ENCODE peak calls at places on chromosomes 1 and 21, in nine cellular contexts. W is stimulated activated CD8-positive, alpha-beta memory T cell treated with anti-CD3 and anti-CD28 coated beads, Interleukin-15, amount 100 ng/mL, for 1 hour; T is HL-60; H is Daoy; P is anterior cingulate cortex; F is GM23248; L is astrocyte of the spinal cord; I is iPS-NIHi11; N is hypothalamus. Q is an unnamed sample.
A peak's percentile ranks its signal among the peaks of the same experiment; 100 is the strongest.

GRCh38 chr1:116503535-116504307 is 67.1 kb downstream of the CD58 start:
- DNase-seq in W (no peak), T (peak; percentile 67), H (no peak), P (no peak), F (no peak), L (no peak), I (no peak), N (no peak), Q (no peak)

GRCh38 chr1:29870621-29871020 is 634.3 kb downstream of the PTPRU start:
- DNase-seq in W (no peak), T (no peak), H (no peak), P (no peak), F (no peak), L (no peak), I (no peak), N (no peak), Q (no peak)

GRCh38 chr1:208223136-208223535 is 21.0 kb downstream of the PLXNA2 start:
- DNase-seq in W (no peak), T (no peak), H (peak; percentile 63), P (no peak), F (peak; percentile 62), L (no peak), I (no peak), N (no peak), Q (no peak)

GRCh38 chr1:65431111-65431705 is 10.7 kb downstream of the LEPR start:
- DNase-seq in W (no peak), T (no peak), H (peak; percentile 14), P (no peak), F (peak; percentile 70), L (peak; percentile 73), I (no peak), N (no peak), Q (no peak)

GRCh38 chr21:35159881-35160280 is 110.8 kb upstream of the RUNX1 start:
- DNase-seq in W (no peak), T (no peak), H (peak; percentile 77), P (no peak), F (peak; percentile 38), L (peak; percentile 60), I (no peak), N (no peak), Q (no peak)

GRCh38 chr1:238558156-238558555 is 667.4 kb upstream of the ZP4 start:
- DNase-seq in W (no peak), T (no peak), H (peak; percentile 56), P (no peak), F (peak; percentile 69), L (peak; percentile 88), I (no peak), N (no peak), Q (no peak)

GRCh38 chr1:234774971-234775370 is 165.0 kb upstream of the IRF2BP2 start:
- DNase-seq in W (no peak), T (peak; percentile 67), H (no peak), P (no peak), F (peak; percentile 28), L (peak; percentile 79), I (no peak), N (no peak), Q (no peak)

GRCh38 chr21:39562791-39563770 is 49.7 kb upstream of the B3GALT5 start:
- DNase-seq in W (no peak), T (no peak), H (no peak), P (no peak), F (peak; percentile 1), L (no peak), I (no peak), N (no peak), Q (no peak)

GRCh38 chr1:11138952-11139351 is 39.3 kb upstream of the EXOSC10 start:
- DNase-seq in W (no peak), T (no peak), H (no peak), P (no peak), F (peak; percentile 81), L (peak; percentile 55), I (no peak), N (no peak), Q (no peak)

GRCh38 chr1:173356211-173356762 is 120.8 kb upstream of the PRDX6 start:
- DNase-seq in W (no peak), T (no peak), H (no peak), P (no peak), F (peak; percentile 55), L (no peak), I (no peak), N (no peak), Q (no peak)

GRCh38 chr1:161731241-161731640 is 9.9 kb downstream of the FCRLB start:
- DNase-seq in W (no peak), T (no peak), H (no peak), P (no peak), F (no peak), L (no peak), I (no peak), N (no peak), Q (no peak)

GRCh38 chr1:225418059-225418458 is 9.8 kb downstream of the LBR start:
- DNase-seq in W (no peak), T (no peak), H (no peak), P (no peak), F (no peak), L (no peak), I (no peak), N (no peak), Q (no peak)

GRCh38 chr1:24418898-24419628 is 3.5 kb downstream of the NIPAL3 start:
- DNase-seq in W (no peak), T (no peak), H (peak; percentile 48), P (peak; percentile 43), F (peak; percentile 42), L (peak; percentile 42), I (no peak), N (no peak), Q (peak; percentile 21)

GRCh38 chr21:38989745-38990423 is 184.2 kb downstream of the ETS2 start:
- DNase-seq in W (no peak), T (no peak), H (peak; percentile 87), P (no peak), F (peak; percentile 76), L (peak; percentile 95), I (no peak), N (no peak), Q (no peak)

GRCh38 chr1:8816831-8817412 is 518 bp downstream of the RERE start:
- DNase-seq in W (no peak), T (no peak), H (peak; percentile 33), P (no peak), F (peak; percentile 45), L (no peak), I (peak; percentile 35), N (peak; percentile 39), Q (no peak)

GRCh38 chr21:37424987-37425386 is 58.4 kb downstream of the DYRK1A start:
- DNase-seq in W (no peak), T (no peak), H (no peak), P (no peak), F (no peak), L (no peak), I (no peak), N (no peak), Q (no peak)

GRCh38 chr1:45765999-45766792 is 15.7 kb upstream of the IPP start:
- DNase-seq in W (no peak), T (no peak), H (no peak), P (no peak), F (no peak), L (no peak), I (no peak), N (no peak), Q (no peak)